ENCODE peak calls at places on chromosomes 11 and 22, in five cellular contexts. W is GM12878, M is K562, N is HepG2, O is H1. H is an unnamed sample.

GRCh38 chr11:60710482-60710881 is 11.1 kb downstream of the MS4A8 start:
- DNase-seq in W (no peak), M (no peak), N (no peak), O (peak; percentile 45), H (peak; percentile 25)

GRCh38 chr22:48561676-48562075 is 1266.0 kb downstream of the BRD1 start:
- DNase-seq in W (no peak), M (no peak), N (no peak), O (no peak), H (no peak)

GRCh38 chr11:114183041-114183511 is 113.1 kb upstream of the NNMT start:
- DNase-seq in W (no peak), M (no peak), N (no peak), O (no peak), H (no peak)

GRCh38 chr11:75558939-75559843 is 2.9 kb upstream of the SERPINH1 start:
- DNase-seq in W (no peak), M (peak; percentile 83), N (no peak), O (no peak), H (no peak)

GRCh38 chr11:77322506-77322905 is 21.0 kb upstream of the GDPD4 start:
- DNase-seq in W (no peak), M (no peak), N (no peak), O (no peak), H (no peak)

GRCh38 chr11:19344661-19345518 is 104.1 kb upstream of the E2F8 start:
- DNase-seq in W (no peak), M (no peak), N (no peak), O (peak; percentile 84), H (peak; percentile 84)

GRCh38 chr11:88042238-88043032 is 132.8 kb downstream of the RAB38 start:
- DNase-seq in W (no peak), M (no peak), N (no peak), O (no peak), H (no peak)

GRCh38 chr11:22666700-22667439 is 459 bp downstream of the GAS2 start:
- DNase-seq in W (no peak), M (no peak), N (peak; percentile 53), O (peak; percentile 77), H (peak; percentile 77)

GRCh38 chr11:14687456-14687855 is 43.9 kb downstream of the PDE3B start:
- DNase-seq in W (no peak), M (no peak), N (no peak), O (no peak), H (no peak)

DNA sequence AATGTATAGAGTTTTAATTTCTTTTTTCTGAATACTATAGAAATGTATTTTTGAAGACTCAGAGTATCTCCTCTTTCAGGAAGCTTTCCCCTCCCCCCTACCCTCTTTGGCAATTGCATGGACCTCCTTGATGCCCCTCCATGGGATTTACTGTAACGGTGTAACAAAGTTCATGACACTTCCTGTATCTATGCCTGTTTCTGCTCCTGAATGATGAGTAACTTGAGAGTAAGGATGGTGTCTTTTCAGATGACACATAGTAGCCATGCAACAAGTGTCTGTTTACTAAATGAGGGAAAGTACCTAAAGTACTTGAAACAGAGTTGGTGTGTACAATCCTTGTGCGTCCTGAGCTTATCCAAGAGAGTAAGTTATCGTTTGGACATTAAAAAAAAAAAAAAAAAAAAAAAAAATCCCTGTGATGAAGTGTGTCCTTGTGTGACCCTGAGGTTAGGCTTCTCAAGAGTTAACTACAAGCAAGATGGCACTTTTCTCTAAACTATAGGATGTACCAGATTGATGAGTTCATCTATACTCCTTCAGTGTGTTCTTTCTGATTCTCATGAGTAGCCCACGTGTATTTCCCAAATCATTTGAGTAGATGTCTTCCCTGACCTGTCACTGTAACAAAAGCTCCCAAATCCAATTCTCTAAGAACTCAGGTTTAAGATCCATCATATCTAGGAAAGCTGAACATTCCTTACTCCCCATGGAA is 7.4 kb downstream of the ETS1 start:
- DNase-seq in W (no peak), M (no peak), N (no peak), O (no peak), H (no peak)
- TF ChIP-seq ATF2 in W (no peak), M (no peak), N (no peak), O (no peak), H (no peak)

DNA sequence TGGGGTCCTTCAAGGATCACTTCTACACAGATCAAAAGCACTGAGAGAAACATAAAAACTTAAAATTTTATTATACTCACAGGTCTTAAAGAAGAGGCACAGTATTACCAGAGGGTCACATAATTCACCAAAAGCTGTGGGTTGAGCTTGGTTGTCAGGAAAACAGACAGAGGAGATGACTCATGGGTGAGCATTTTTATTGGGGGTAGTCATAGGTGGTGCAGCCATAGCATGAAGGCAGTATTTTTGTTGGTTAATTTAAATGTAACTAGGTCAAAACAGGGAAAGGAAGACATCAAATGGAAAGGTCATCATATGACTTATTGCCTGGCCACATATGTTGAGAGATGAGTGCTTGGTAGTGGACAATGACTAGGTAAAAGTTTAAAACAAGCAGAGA is 24.2 kb downstream of the OR5B17 start:
- DNase-seq in W (no peak), M (no peak), N (no peak), O (no peak), H (no peak)
- TF ChIP-seq ATF2 in W (no peak), M (no peak), N (no peak), O (no peak), H (no peak)

DNA sequence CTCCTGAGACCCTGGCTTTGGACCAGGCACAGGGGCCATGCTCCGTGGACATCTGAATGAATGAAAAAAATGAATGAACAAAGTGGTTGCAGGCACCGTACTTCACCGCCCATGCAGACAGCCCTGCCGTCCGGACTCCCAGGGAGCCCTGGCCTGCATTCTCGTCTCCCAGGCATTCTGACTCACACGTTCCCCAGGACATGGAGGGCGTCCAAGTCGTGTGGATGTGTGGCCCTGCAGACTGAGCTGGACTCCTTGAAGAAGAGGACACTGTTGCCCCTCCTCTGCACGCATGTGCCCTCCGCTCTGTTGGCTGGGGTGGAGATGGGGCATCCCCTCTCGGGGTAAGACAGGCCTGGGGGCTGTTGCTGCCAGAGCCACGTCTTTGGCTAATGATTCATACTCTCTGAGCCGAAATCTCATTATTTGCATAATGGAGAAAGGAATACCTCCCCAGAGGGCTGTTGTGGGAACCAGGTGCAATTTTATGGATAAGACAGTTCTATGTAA is 49.7 kb downstream of the RTL6 start:
- DNase-seq in W (no peak), M (no peak), N (no peak), O (no peak), H (no peak)
- TF ChIP-seq ATF2 in W (no peak), M (no peak), N (no peak), O (no peak), H (no peak)

GRCh38 chr11:67438121-67438902 is 830 bp upstream of the PTPRCAP start:
- DNase-seq in W (no peak), M (no peak), N (no peak), O (no peak), H (no peak)
- TF ChIP-seq ATF2 in W (no peak), M (no peak), N (no peak), O (no peak), H (no peak)

H was measured in WTC11.